ENCODE peak calls at places on chromosomes 11 and 22, in five cellular contexts. One of them, this sample, is unnamed.

GRCh38 chr11:120221115-120221752 is 10.4 kb downstream of the OAF start:
- DNase-seq in endodermal cell: peak
- DNase-seq in IMR-90: no peak
- DNase-seq in kidney: no peak
- DNase-seq in K562: no peak
- DNase-seq in this sample: no peak

GRCh38 chr22:27108425-27109114 is 451.2 kb downstream of the MIAT start:
- DNase-seq in K562: no peak
- DNase-seq in endodermal cell: no peak
- DNase-seq in IMR-90: no peak
- DNase-seq in kidney: peak
- DNase-seq in this sample: no peak

GRCh38 chr11:6931146-6931713 is 5.0 kb downstream of the ZNF215 start:
- DNase-seq in endodermal cell: no peak
- DNase-seq in K562: no peak
- DNase-seq in IMR-90: peak
- DNase-seq in kidney: no peak
- DNase-seq in this sample: peak

GRCh38 chr11:69644071-69644961 is 3.4 kb downstream of the CCND1 start:
- DNase-seq in IMR-90: peak
- DNase-seq in K562: peak
- DNase-seq in kidney: peak
- DNase-seq in endodermal cell: peak
- DNase-seq in this sample: peak

GRCh38 chr11:73812234-73812633 is 24.6 kb downstream of the MRPL48 start:
- DNase-seq in IMR-90: no peak
- DNase-seq in endodermal cell: no peak
- DNase-seq in K562: no peak
- DNase-seq in kidney: no peak
- DNase-seq in this sample: no peak

GRCh38 chr11:120608760-120609211 is 97.2 kb downstream of the GRIK4 start:
- DNase-seq in K562: no peak
- DNase-seq in IMR-90: no peak
- DNase-seq in kidney: peak
- DNase-seq in endodermal cell: peak
- DNase-seq in this sample: no peak

GRCh38 chr11:118003021-118003423 is 16.8 kb downstream of the IL10RA start:
- DNase-seq in kidney: no peak
- DNase-seq in endodermal cell: no peak
- DNase-seq in IMR-90: no peak
- DNase-seq in K562: no peak
- DNase-seq in this sample: no peak

GRCh38 chr22:29723766-29724165 is 4.0 kb downstream of the CABP7 start:
- DNase-seq in IMR-90: no peak
- DNase-seq in kidney: no peak
- DNase-seq in endodermal cell: no peak
- DNase-seq in K562: no peak
- DNase-seq in this sample: no peak

GRCh38 chr22:36585841-36586240 is 56.9 kb upstream of the EIF3D start:
- DNase-seq in K562: no peak
- DNase-seq in IMR-90: peak
- DNase-seq in endodermal cell: peak
- DNase-seq in kidney: peak
- DNase-seq in this sample: peak

GRCh38 chr11:18322818-18323570 is 627 bp downstream of the GTF2H1 start:
- DNase-seq in endodermal cell: no peak
- DNase-seq in kidney: no peak
- DNase-seq in IMR-90: no peak
- DNase-seq in K562: no peak
- DNase-seq in this sample: no peak

GRCh38 chr11:61164610-61165424 is 3.6 kb upstream of the VPS37C start:
- DNase-seq in kidney: no peak
- DNase-seq in IMR-90: no peak
- DNase-seq in endodermal cell: no peak
- DNase-seq in K562: no peak
- DNase-seq in this sample: no peak

GRCh38 chr22:49251371-49251770 is 576.3 kb downstream of the BRD1 start:
- DNase-seq in IMR-90: no peak
- DNase-seq in K562: no peak
- DNase-seq in endodermal cell: peak
- DNase-seq in kidney: no peak
- DNase-seq in this sample: no peak

GRCh38 chr22:42979606-42980005 is 35.3 kb downstream of the PACSIN2 start:
- DNase-seq in IMR-90: no peak
- DNase-seq in endodermal cell: no peak
- DNase-seq in K562: no peak
- DNase-seq in kidney: no peak
- DNase-seq in this sample: no peak

GRCh38 chr11:120391297-120391696 is 55.1 kb downstream of the ARHGEF12 start:
- DNase-seq in IMR-90: no peak
- DNase-seq in endodermal cell: no peak
- DNase-seq in kidney: no peak
- DNase-seq in K562: no peak
- DNase-seq in this sample: no peak

GRCh38 chr22:42316988-42317387 is 46.5 kb upstream of the TCF20 start:
- DNase-seq in IMR-90: no peak
- DNase-seq in K562: peak
- DNase-seq in endodermal cell: no peak
- DNase-seq in kidney: no peak
- DNase-seq in this sample: peak

GRCh38 chr22:31346733-31347250 is 646 bp upstream of the PATZ1 start:
- DNase-seq in IMR-90: peak
- DNase-seq in kidney: peak
- DNase-seq in K562: peak
- DNase-seq in endodermal cell: no peak
- DNase-seq in this sample: peak

GRCh38 chr11:77123591-77123990 is 4.5 kb upstream of the MYO7A start:
- DNase-seq in kidney: peak
- DNase-seq in K562: no peak
- DNase-seq in IMR-90: no peak
- DNase-seq in endodermal cell: no peak
- DNase-seq in this sample: no peak

GRCh38 chr11:115360186-115360824 is 143.9 kb downstream of the CADM1 start:
- DNase-seq in K562: no peak
- DNase-seq in endodermal cell: no peak
- DNase-seq in IMR-90: peak
- DNase-seq in kidney: no peak
- DNase-seq in this sample: no peak

GRCh38 chr22:19887251-19887985 is 32.7 kb upstream of the GNB1L start:
- DNase-seq in IMR-90: no peak
- DNase-seq in endodermal cell: peak
- DNase-seq in kidney: peak
- DNase-seq in K562: no peak
- DNase-seq in this sample: no peak

GRCh38 chr11:9039194-9039593 is 35.4 kb upstream of the NRIP3 start:
- DNase-seq in endodermal cell: no peak
- DNase-seq in K562: no peak
- DNase-seq in kidney: no peak
- DNase-seq in IMR-90: peak
- DNase-seq in this sample: peak

GRCh38 chr22:37824674-37825641 is 1.8 kb downstream of the GALR3 start:
- DNase-seq in K562: no peak
- DNase-seq in endodermal cell: peak
- DNase-seq in IMR-90: no peak
- DNase-seq in kidney: no peak
- DNase-seq in this sample: peak

GRCh38 chr11:92443109-92443508 is 218.5 kb downstream of the FAT3 start:
- DNase-seq in IMR-90: no peak
- DNase-seq in endodermal cell: no peak
- DNase-seq in kidney: no peak
- DNase-seq in K562: no peak
- DNase-seq in this sample: no peak

GRCh38 chr22:17945851-17946690 is 78.3 kb downstream of the MICAL3 start:
- DNase-seq in K562: no peak
- DNase-seq in endodermal cell: no peak
- DNase-seq in IMR-90: no peak
- DNase-seq in kidney: no peak
- DNase-seq in this sample: no peak

GRCh38 chr11:104663190-104664140 is 234.8 kb downstream of the CASP12 start:
- DNase-seq in IMR-90: peak
- DNase-seq in kidney: no peak
- DNase-seq in K562: no peak
- DNase-seq in endodermal cell: no peak
- DNase-seq in this sample: peak

GRCh38 chr11:16603890-16604783 is 134.3 kb upstream of the C11orf58 start:
- DNase-seq in endodermal cell: peak
- DNase-seq in kidney: peak
- DNase-seq in K562: peak
- DNase-seq in IMR-90: peak
- DNase-seq in this sample: peak

GRCh38 chr22:27630754-27631153 is 170.8 kb downstream of the MN1 start:
- DNase-seq in IMR-90: no peak
- DNase-seq in kidney: no peak
- DNase-seq in K562: no peak
- DNase-seq in endodermal cell: peak
- DNase-seq in this sample: no peak

GRCh38 chr11:75740681-75741080 is 23.0 kb downstream of the MOGAT2 start:
- DNase-seq in IMR-90: no peak
- DNase-seq in K562: no peak
- DNase-seq in endodermal cell: peak
- DNase-seq in kidney: no peak
- DNase-seq in this sample: no peak

GRCh38 chr11:75745807-75746206 is 22.8 kb upstream of the DGAT2 start:
- DNase-seq in IMR-90: no peak
- DNase-seq in endodermal cell: peak
- DNase-seq in K562: no peak
- DNase-seq in kidney: no peak
- DNase-seq in this sample: no peak

GRCh38 chr11:75743711-75744563 is 24.6 kb upstream of the DGAT2 start:
- DNase-seq in K562: peak
- DNase-seq in endodermal cell: peak
- DNase-seq in IMR-90: no peak
- DNase-seq in kidney: no peak
- DNase-seq in this sample: no peak
- H3K9ac ChIP-seq in K562: no peak
- H3K9ac ChIP-seq in endodermal cell: no peak
- H3K9ac ChIP-seq in IMR-90: no peak
- H3K9ac ChIP-seq in kidney: no peak
- H3K9ac ChIP-seq in this sample: no peak

DNA sequence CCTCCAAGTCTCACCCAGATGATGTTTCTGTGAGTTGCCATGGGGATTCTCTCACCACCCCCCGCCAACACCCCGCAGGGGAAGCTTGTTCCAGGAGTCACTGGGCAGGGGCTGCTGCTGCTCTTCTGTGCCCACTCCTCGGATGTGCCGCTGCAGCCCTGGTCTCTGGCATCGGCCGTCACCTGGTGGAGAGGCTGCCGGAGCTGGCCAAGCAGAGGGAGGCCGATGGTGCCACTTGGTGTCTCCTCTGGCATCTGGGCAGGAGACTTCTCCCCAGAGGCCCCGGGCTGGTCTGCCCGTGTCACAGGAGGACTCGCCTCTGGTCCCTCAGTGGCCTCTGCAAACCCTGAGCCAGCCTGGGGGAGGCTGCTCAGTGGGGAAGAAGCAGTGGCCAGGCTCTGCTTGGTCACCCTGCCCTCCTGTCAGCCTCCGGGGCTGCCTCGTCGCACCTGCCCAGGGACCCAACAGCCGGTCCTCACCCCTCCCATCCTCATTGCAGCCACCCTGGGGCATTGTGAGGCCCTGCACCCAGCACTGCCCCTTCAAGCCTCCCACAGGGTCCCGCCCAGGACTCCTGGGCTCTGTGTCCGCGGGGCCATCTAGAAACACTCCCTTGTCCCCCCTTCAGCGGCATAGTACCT is 420 bp upstream of the ADORA2A start:
- DNase-seq in kidney: peak
- DNase-seq in K562: no peak
- DNase-seq in IMR-90: no peak
- DNase-seq in endodermal cell: no peak
- DNase-seq in this sample: no peak
- H3K9ac ChIP-seq in kidney: no peak
- H3K9ac ChIP-seq in K562: no peak
- H3K9ac ChIP-seq in IMR-90: no peak
- H3K9ac ChIP-seq in endodermal cell: no peak
- H3K9ac ChIP-seq in this sample: no peak

DNA sequence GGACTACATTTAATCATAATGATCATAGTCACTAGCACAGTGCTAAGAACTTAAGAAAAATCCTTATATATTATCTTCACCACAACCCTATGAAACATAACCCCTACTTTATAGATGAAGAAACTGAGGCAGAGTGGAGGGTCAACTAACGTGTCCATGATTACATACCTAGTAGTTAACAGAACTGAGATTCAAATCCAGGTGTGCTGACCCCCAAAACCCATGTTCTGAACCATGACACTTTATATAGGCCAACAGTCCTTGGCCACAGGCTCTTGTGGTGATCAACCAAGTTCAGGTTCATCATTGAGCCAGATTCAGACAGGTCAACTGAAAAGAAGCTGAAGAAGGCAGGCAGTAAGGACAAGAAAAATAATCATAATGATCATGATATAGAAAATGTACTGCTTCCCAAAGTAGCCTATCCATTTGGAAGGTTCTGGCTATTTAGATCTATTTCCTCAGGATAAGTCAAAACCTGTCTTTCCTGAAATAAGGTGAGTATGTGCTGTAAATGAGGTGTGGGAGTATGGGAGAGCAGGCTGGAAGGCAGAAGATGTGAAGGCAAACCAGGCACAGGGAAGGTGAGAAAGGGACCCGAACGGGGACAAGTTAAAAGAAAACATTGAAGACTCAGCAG is 39.7 kb downstream of the MAPK1 start:
- DNase-seq in kidney: no peak
- DNase-seq in endodermal cell: no peak
- DNase-seq in IMR-90: no peak
- DNase-seq in K562: no peak
- DNase-seq in this sample: no peak
- H3K9ac ChIP-seq in kidney: no peak
- H3K9ac ChIP-seq in endodermal cell: no peak
- H3K9ac ChIP-seq in IMR-90: no peak
- H3K9ac ChIP-seq in K562: no peak
- H3K9ac ChIP-seq in this sample: no peak

DNA sequence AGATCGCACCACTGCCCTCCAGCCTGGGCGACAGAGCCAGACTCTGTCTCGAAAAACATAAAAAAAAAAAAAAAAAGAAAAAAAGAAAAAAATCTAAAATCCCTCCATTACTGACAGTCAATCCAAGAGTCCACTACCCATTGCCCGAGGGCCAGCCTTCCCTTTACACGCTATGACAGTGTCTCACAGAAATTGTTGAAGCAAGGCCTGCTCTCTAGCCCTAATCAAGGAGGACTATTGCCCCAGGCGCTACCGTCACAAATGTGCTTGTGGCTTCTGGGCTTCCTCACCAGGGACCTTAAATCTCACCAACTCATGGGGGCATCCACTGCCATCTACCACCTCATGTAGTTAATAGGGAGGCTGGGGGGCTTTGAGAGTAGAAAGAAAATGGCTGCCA is 49.9 kb downstream of the UBASH3B start:
- DNase-seq in IMR-90: no peak
- DNase-seq in kidney: no peak
- DNase-seq in K562: no peak
- DNase-seq in endodermal cell: no peak
- DNase-seq in this sample: no peak
- H3K9ac ChIP-seq in IMR-90: no peak
- H3K9ac ChIP-seq in kidney: no peak
- H3K9ac ChIP-seq in K562: no peak
- H3K9ac ChIP-seq in endodermal cell: no peak
- H3K9ac ChIP-seq in this sample: no peak